ENCODE peak calls at places on chromosomes 11 and 22, in five cellular contexts. X, B, Y, W and J are unnamed samples. For H3K4me1 and H3K9me3, the result is how much of the 10 kb centered on the place peaks cover.

GRCh38 chr11:104879514-104880190 is 18.6 kb downstream of the CASP12 start:
- DNase-seq in X (no peak), B (no peak), Y (no peak), W (no peak), J (no peak)

GRCh38 chr22:42880815-42881214 is 23.7 kb upstream of the ARFGAP3 start:
- DNase-seq in X (no peak), B (no peak), Y (no peak), W (no peak), J (peak)

GRCh38 chr11:119405986-119406385 is 17.0 kb downstream of the THY1 start:
- DNase-seq in X (no peak), B (peak), Y (no peak), W (no peak), J (no peak)

GRCh38 chr22:47105085-47105484 is 342.6 kb downstream of the TBC1D22A start:
- DNase-seq in X (no peak), B (no peak), Y (no peak), W (no peak), J (no peak)

GRCh38 chr11:82792319-82792718 is 58.7 kb upstream of the FAM181B start:
- DNase-seq in X (no peak), B (no peak), Y (no peak), W (no peak), J (no peak)

GRCh38 chr11:115673720-115674119 is 169.5 kb upstream of the CADM1 start:
- DNase-seq in X (no peak), B (no peak), Y (no peak), W (no peak), J (no peak)

GRCh38 chr11:73795925-73796632 is 8.4 kb downstream of the MRPL48 start:
- DNase-seq in X (no peak), B (no peak), Y (no peak), W (no peak), J (no peak)

GRCh38 chr11:47254381-47254780 is 3.4 kb upstream of the NR1H3 start:
- DNase-seq in X (no peak), B (no peak), Y (peak), W (peak), J (no peak)

GRCh38 chr22:35896306-35896705 is 132.3 kb downstream of the RBFOX2 start:
- DNase-seq in X (no peak), B (no peak), Y (no peak), W (no peak), J (no peak)

GRCh38 chr11:107493117-107493516 is 35.5 kb upstream of the CWF19L2 start:
- DNase-seq in X (no peak), B (peak), Y (no peak), W (no peak), J (no peak)

GRCh38 chr11:4134844-4135243 is 40.2 kb downstream of the RRM1 start:
- DNase-seq in X (no peak), B (peak), Y (no peak), W (no peak), J (no peak)

GRCh38 chr22:40235418-40235817 is 57.7 kb downstream of the TNRC6B start:
- DNase-seq in X (no peak), B (no peak), Y (no peak), W (no peak), J (no peak)

GRCh38 chr22:27100789-27101188 is 443.4 kb downstream of the MIAT start:
- DNase-seq in X (no peak), B (peak), Y (no peak), W (peak), J (no peak)

GRCh38 chr11:27431808-27432207 is 40.8 kb downstream of the LGR4 start:
- DNase-seq in X (no peak), B (no peak), Y (no peak), W (no peak), J (no peak)

GRCh38 chr11:3953327-3953726 is 97.9 kb downstream of the STIM1 start:
- DNase-seq in X (no peak), B (no peak), Y (no peak), W (no peak), J (no peak)

GRCh38 chr11:122162095-122162494 is 46.1 kb upstream of the BLID start:
- DNase-seq in X (no peak), B (no peak), Y (no peak), W (no peak), J (no peak)

GRCh38 chr22:50040717-50041116 is 17.4 kb downstream of the TTLL8 start:
- DNase-seq in X (no peak), B (no peak), Y (no peak), W (no peak), J (no peak)

GRCh38 chr22:38614331-38615122 is 41.7 kb downstream of the FAM227A start:
- DNase-seq in X (peak), B (peak), Y (no peak), W (no peak), J (no peak)

GRCh38 chr11:117232911-117233409 is 489 bp downstream of the RNF214 start:
- DNase-seq in X (no peak), B (no peak), Y (peak), W (no peak), J (no peak)

GRCh38 chr11:48101958-48102357 is 114.7 kb upstream of the OR4B1 start:
- DNase-seq in X (peak), B (no peak), Y (no peak), W (no peak), J (peak)

DNA sequence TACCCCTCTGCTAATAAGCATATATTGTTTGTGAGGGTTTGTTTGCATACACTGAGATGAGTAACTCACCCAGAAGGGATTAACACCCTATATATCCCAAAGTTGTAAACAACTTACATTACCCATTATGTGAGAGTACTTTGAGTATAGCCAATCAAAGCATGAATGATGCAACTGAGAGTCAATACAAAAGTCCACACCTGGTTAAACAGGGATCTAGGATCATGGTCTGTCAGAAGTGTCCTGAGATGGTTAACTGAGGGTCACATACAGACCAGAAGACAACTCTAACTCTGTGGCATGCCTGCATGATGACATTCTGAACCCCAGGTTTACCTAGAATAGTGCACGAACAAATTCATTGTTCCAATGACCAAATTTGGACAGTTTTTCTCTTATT is 17.4 kb upstream of the OR10A5 start:
- DNase-seq in X (no peak), B (no peak), Y (no peak), W (no peak), J (no peak)
- H3K4me1 ChIP-seq in X (under half), B (under half), Y (under half), W (under half), J (under half)

DNA sequence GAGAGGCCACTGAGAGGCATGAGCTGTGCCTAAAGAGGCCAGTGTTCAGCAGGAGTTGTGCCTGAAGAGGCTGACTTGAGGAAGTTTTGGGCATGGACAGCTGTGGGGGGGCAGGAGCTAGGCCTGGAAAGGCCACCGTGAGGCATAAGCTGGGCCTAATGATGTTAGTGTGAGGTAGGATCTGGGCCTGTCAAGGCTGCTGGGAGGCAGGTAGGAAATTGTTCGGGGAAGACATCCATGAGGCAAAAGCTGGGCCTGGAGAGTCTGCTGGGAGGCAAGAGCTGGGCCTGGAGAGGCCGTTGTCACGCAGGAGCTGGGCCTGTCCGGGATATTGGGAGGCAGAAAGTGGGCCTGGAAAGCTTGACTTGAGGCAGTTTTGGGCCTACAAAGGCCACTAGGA is 44.9 kb downstream of the OR4C45 start:
- DNase-seq in X (no peak), B (no peak), Y (no peak), W (no peak), J (no peak)
- H3K9me3 ChIP-seq in X (under half), B (under half), Y (under half), W (under half), J (under half)

GRCh38 chr22:37366601-37367000 is 60.7 kb downstream of the ELFN2 start:
- DNase-seq in X (no peak), B (no peak), Y (no peak), W (no peak), J (no peak)
- H3K4me1 ChIP-seq in X (under half), B (under half), Y (under half), W (under half), J (under half)

DNA sequence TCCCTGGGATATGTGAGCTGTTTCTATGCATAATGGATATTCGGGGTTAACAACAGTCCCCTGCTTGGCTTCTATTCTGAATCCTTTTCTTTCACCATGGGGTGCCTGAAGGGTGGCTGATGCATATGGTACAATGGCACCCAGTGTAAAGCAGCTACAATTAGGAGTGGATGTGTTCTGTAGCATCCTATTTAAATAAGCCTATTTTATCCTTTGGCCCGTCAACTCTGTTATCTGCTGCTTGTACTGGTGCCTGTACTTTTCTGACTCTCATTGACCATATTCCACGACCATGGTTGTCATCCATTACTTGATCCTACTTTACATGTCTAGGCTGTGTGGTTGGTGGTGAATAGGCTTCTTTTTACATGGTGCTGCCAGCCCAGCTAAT is 1.3 kb downstream of the TUG1 start:
- DNase-seq in X (no peak), B (no peak), Y (no peak), W (no peak), J (no peak)
- H3K9me3 ChIP-seq in X (under half), B (under half), Y (under half), W (under half), J (under half)

GRCh38 chr11:61679893-61680621 is at the start of gene DAGLA:
- DNase-seq in X (peak), B (peak), Y (peak), W (peak), J (peak)

GRCh38 chr11:61671527-61671926 is 8.7 kb upstream of the DAGLA start:
- DNase-seq in X (no peak), B (no peak), Y (no peak), W (no peak), J (peak)

GRCh38 chr11:61679301-61679700 is 890 bp upstream of the DAGLA start:
- DNase-seq in X (no peak), B (no peak), Y (no peak), W (no peak), J (no peak)

GRCh38 chr11:61680622-61681191 is 516 bp downstream of the DAGLA start:
- DNase-seq in X (no peak), B (no peak), Y (no peak), W (no peak), J (no peak)

DNA sequence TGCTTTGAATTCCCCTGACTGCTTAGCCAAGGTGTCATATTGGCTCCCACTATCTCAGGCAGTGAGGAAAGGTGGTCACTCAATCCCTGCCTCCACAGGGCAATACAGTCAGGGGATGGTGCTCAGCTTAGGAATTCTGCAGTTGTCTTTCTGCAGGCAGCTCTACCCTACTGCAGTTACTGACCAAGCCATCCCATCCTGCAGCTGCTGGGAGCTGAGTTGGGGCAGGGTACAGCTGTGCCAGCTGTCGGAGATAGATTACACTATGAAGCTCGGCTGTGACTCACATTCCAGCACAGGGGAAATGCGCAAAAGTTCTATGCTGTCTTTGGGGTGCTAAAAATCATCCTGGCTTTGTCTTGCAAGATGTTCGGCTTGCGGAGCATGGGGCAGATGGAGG is 4.4 kb upstream of the DAGLA start:
- DNase-seq in X (no peak), B (peak), Y (no peak), W (no peak), J (no peak)
- H3K4me1 ChIP-seq in X (under half), B (under half), Y (under half), W (under half), J (under half)

GRCh38 chr11:114621950-114622809 is 26.6 kb upstream of the NXPE4 start:
- DNase-seq in X (no peak), B (no peak), Y (no peak), W (no peak), J (no peak)

GRCh38 chr11:114621072-114621471 is 25.5 kb upstream of the NXPE4 start:
- DNase-seq in X (no peak), B (no peak), Y (no peak), W (no peak), J (no peak)

GRCh38 chr11:114617157-114618124 is 21.9 kb upstream of the NXPE4 start:
- DNase-seq in X (no peak), B (no peak), Y (no peak), W (no peak), J (no peak)

GRCh38 chr11:114618139-114618538 is 22.6 kb upstream of the NXPE4 start:
- DNase-seq in X (no peak), B (no peak), Y (no peak), W (no peak), J (no peak)

GRCh38 chr11:114619659-114620173 is 24.1 kb upstream of the NXPE4 start:
- DNase-seq in X (no peak), B (no peak), Y (no peak), W (no peak), J (no peak)
- H3K9me3 ChIP-seq in X (under half), B (under half), Y (under half), W (under half), J (under half)

DNA sequence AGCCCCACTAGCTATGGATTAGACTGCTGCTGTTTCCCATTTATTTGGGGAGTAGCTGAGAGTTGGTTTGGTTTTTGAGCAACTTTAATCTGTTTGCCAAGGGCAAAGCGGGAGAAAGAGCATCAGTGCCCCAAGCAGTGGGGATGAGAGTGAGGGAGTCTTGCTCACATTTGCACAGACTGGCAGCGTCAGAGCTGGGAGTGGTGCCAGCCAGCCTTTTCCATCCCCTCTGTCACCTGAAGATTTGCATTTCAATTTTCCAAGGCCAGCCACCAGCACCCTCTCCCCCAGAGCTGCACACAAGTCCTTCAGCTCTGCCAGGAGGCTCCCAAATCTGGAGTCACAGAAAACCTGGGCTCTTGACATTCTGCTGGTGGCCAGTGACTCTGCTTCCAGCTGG is 21.0 kb upstream of the UVRAG start:
- DNase-seq in X (no peak), B (no peak), Y (no peak), W (no peak), J (peak)
- H3K4me1 ChIP-seq in X (under half), B (under half), Y (under half), W (under half), J (under half)